ENCODE peak calls at places on chromosome 1, in four cellular contexts. J is T-helper 2 cell; O is effector memory CD8-positive, alpha-beta T cell; H is ascending aorta. G is an unnamed sample.

GRCh38 chr1:235424092-235424491 is 56.9 kb downstream of the TBCE start:
- DNase-seq in H (no peak), O (no peak), J (no peak), G (no peak)

GRCh38 chr1:158803681-158804080 is 22.7 kb upstream of the OR6N2 start:
- DNase-seq in H (no peak), J (no peak), O (no peak), G (no peak)

GRCh38 chr1:158067651-158068050 is 74.2 kb downstream of the KIRREL1 start:
- DNase-seq in O (no peak), J (no peak), H (no peak), G (peak)

GRCh38 chr1:46520063-46520911 is 30.7 kb downstream of the DMBX1 start:
- DNase-seq in O (no peak), J (no peak), H (no peak), G (no peak)

GRCh38 chr1:199551967-199552565 is 475.4 kb upstream of the NR5A2 start:
- DNase-seq in O (no peak), J (no peak), H (no peak), G (peak)

GRCh38 chr1:5745776-5746610 is 246.2 kb downstream of the NPHP4 start:
- DNase-seq in O (peak), J (peak), H (no peak), G (peak)

GRCh38 chr1:159190441-159190840 is 14.2 kb upstream of the ACKR1 start:
- DNase-seq in J (no peak), O (no peak), H (no peak), G (no peak)

GRCh38 chr1:214216031-214216430 is 64.9 kb upstream of the SMYD2 start:
- DNase-seq in J (no peak), H (no peak), O (no peak), G (no peak)

GRCh38 chr1:30908886-30909777 is 574 bp upstream of the SDC3 start:
- DNase-seq in J (no peak), H (no peak), O (no peak), G (no peak)

GRCh38 chr1:179230251-179230650 is 774 bp upstream of the ABL2 start:
- DNase-seq in J (no peak), H (no peak), O (no peak), G (peak)

GRCh38 chr1:237320890-237321289 is 278.9 kb downstream of the RYR2 start:
- DNase-seq in J (no peak), H (no peak), O (no peak), G (no peak)

GRCh38 chr1:119254067-119254720 is 113.7 kb upstream of the WARS2 start:
- DNase-seq in O (no peak), H (no peak), J (no peak), G (no peak)

G was measured in skeletal muscle cell.